ENCODE peak calls at places on chromosomes 11 and 22, in five cellular contexts. K is NCI-H69, W is NCI-H1092, J is foreskin fibroblast, C is HT1080. R is an unnamed sample.

GRCh38 chr11:34274712-34275398 is 83.0 kb downstream of the ABTB2 start:
- DNase-seq in K (no peak), W (no peak), J (peak), C (peak), R (no peak)

GRCh38 chr22:43168416-43169309 is 17.3 kb downstream of the TSPO start:
- DNase-seq in K (no peak), W (no peak), J (peak), C (no peak), R (no peak)

GRCh38 chr11:13242564-13242963 is 35.0 kb upstream of the BMAL1 start:
- DNase-seq in K (no peak), W (no peak), J (no peak), C (no peak), R (no peak)

GRCh38 chr11:133082851-133083488 is 449.3 kb downstream of the OPCML start:
- DNase-seq in K (peak), W (peak), J (peak), C (peak), R (peak)

GRCh38 chr11:66478823-66479740 is 1.2 kb upstream of the DPP3 start:
- DNase-seq in K (peak), W (no peak), J (peak), C (peak), R (peak)

GRCh38 chr11:61785837-61786402 is 6.5 kb downstream of the TMEM258 start:
- DNase-seq in K (no peak), W (no peak), J (no peak), C (no peak), R (no peak)

GRCh38 chr22:29004647-29005371 is 56.8 kb downstream of the C22orf31 start:
- DNase-seq in K (peak), W (peak), J (peak), C (no peak), R (peak)

GRCh38 chr11:15148181-15148580 is 33.5 kb downstream of the INSC start:
- DNase-seq in K (no peak), W (no peak), J (peak), C (no peak), R (no peak)

GRCh38 chr11:65150513-65151271 is 16.4 kb upstream of the SYVN1 start:
- DNase-seq in K (peak), W (no peak), J (peak), C (peak), R (no peak)

GRCh38 chr11:36211735-36212430 is 77.3 kb downstream of the COMMD9 start:
- DNase-seq in K (peak), W (no peak), J (peak), C (no peak), R (peak)

GRCh38 chr11:35619754-35620640 is 1.7 kb downstream of the FJX1 start:
- DNase-seq in K (peak), W (peak), J (peak), C (no peak), R (peak)

R was measured in GM23338.